ENCODE peak calls at places on chromosome 10, in four cellular contexts. One of them, this sample, is unnamed.

GRCh38 chr10:58280982-58281752 is 12.2 kb downstream of the CISD1 start:
- DNase-seq in K562: no peak
- DNase-seq in HepG2: no peak
- DNase-seq in GM12878: no peak
- DNase-seq in this sample: no peak

GRCh38 chr10:78905015-78905939 is 163.5 kb upstream of the ZMIZ1 start:
- DNase-seq in K562: no peak
- DNase-seq in HepG2: no peak
- DNase-seq in GM12878: no peak
- DNase-seq in this sample: no peak

GRCh38 chr10:77513783-77514331 is 123.8 kb downstream of the KCNMA1 start:
- DNase-seq in K562: no peak
- DNase-seq in HepG2: no peak
- DNase-seq in GM12878: no peak
- DNase-seq in this sample: no peak

GRCh38 chr10:97393034-97393573 is 8.0 kb downstream of the RRP12 start:
- DNase-seq in K562: no peak
- DNase-seq in HepG2: no peak
- DNase-seq in GM12878: no peak
- DNase-seq in this sample: no peak

GRCh38 chr10:22308390-22308789 is 7.8 kb upstream of the COMMD3 start:
- DNase-seq in K562: no peak
- DNase-seq in HepG2: no peak
- DNase-seq in GM12878: peak
- DNase-seq in this sample: no peak

GRCh38 chr10:34581871-34582532 is 233.1 kb downstream of the PARD3 start:
- DNase-seq in K562: no peak
- DNase-seq in HepG2: no peak
- DNase-seq in GM12878: no peak
- DNase-seq in this sample: no peak

GRCh38 chr10:70906031-70906804 is 17.9 kb upstream of the PCBD1 start:
- DNase-seq in K562: no peak
- DNase-seq in HepG2: no peak
- DNase-seq in GM12878: no peak
- DNase-seq in this sample: peak

GRCh38 chr10:101031128-101031795 is at the start of the genes PDZD7 and SFXN3:
- DNase-seq in K562: peak
- DNase-seq in HepG2: peak
- DNase-seq in GM12878: peak
- DNase-seq in this sample: peak

GRCh38 chr10:29784175-29784773 is 149.5 kb upstream of the SVIL start:
- DNase-seq in K562: no peak
- DNase-seq in HepG2: peak
- DNase-seq in GM12878: no peak
- DNase-seq in this sample: peak

GRCh38 chr10:13769926-13770325 is 183.2 kb downstream of the PRPF18 start:
- DNase-seq in K562: no peak
- DNase-seq in HepG2: no peak
- DNase-seq in GM12878: no peak
- DNase-seq in this sample: no peak
- TF ChIP-seq CBFB in K562: no peak
- TF ChIP-seq CBFB in HepG2: no peak
- TF ChIP-seq CBFB in GM12878: no peak
- TF ChIP-seq CBFB in this sample: no peak

GRCh38 chr10:124450010-124450782 is at the start of gene NKX1-2:
- DNase-seq in K562: no peak
- DNase-seq in HepG2: no peak
- DNase-seq in GM12878: no peak
- DNase-seq in this sample: peak

GRCh38 chr10:124455441-124455840 is 5.6 kb upstream of the NKX1-2 start:
- DNase-seq in K562: no peak
- DNase-seq in HepG2: no peak
- DNase-seq in GM12878: no peak
- DNase-seq in this sample: no peak

GRCh38 chr10:124451227-124451807 is 1.5 kb upstream of the NKX1-2 start:
- DNase-seq in K562: no peak
- DNase-seq in HepG2: no peak
- DNase-seq in GM12878: no peak
- DNase-seq in this sample: no peak

GRCh38 chr10:124450783-124451057 is 885 bp upstream of the NKX1-2 start:
- DNase-seq in K562: no peak
- DNase-seq in HepG2: no peak
- DNase-seq in GM12878: no peak
- DNase-seq in this sample: no peak

GRCh38 chr10:124453965-124454610 is 4.3 kb upstream of the NKX1-2 start:
- DNase-seq in K562: peak
- DNase-seq in HepG2: no peak
- DNase-seq in GM12878: no peak
- DNase-seq in this sample: no peak
- TF ChIP-seq CBFB in K562: no peak
- TF ChIP-seq CBFB in HepG2: no peak
- TF ChIP-seq CBFB in GM12878: no peak
- TF ChIP-seq CBFB in this sample: no peak

DNA sequence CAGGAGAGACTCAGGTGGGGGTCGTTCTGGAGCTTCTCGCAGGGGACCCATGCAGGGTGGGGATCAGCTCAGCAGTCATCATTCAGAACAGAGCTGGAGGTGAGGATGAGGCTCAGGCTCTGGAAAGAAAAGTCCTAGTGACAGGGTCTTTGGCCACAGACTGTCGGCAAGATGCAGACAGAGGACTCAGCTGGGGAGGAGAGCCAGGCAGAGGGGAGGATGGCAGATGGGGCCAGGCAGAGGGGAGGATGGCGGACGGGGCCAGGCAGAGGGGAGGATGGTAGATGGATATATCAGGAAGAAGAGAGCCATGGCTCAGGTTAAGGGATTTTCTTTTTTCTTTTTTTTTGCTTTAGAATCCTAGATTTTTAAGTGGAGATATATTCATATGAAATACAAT is 7.7 kb upstream of the IL15RA start:
- DNase-seq in K562: no peak
- DNase-seq in HepG2: no peak
- DNase-seq in GM12878: no peak
- DNase-seq in this sample: no peak
- TF ChIP-seq CBFB in K562: no peak
- TF ChIP-seq CBFB in HepG2: no peak
- TF ChIP-seq CBFB in GM12878: no peak
- TF ChIP-seq CBFB in this sample: no peak

DNA sequence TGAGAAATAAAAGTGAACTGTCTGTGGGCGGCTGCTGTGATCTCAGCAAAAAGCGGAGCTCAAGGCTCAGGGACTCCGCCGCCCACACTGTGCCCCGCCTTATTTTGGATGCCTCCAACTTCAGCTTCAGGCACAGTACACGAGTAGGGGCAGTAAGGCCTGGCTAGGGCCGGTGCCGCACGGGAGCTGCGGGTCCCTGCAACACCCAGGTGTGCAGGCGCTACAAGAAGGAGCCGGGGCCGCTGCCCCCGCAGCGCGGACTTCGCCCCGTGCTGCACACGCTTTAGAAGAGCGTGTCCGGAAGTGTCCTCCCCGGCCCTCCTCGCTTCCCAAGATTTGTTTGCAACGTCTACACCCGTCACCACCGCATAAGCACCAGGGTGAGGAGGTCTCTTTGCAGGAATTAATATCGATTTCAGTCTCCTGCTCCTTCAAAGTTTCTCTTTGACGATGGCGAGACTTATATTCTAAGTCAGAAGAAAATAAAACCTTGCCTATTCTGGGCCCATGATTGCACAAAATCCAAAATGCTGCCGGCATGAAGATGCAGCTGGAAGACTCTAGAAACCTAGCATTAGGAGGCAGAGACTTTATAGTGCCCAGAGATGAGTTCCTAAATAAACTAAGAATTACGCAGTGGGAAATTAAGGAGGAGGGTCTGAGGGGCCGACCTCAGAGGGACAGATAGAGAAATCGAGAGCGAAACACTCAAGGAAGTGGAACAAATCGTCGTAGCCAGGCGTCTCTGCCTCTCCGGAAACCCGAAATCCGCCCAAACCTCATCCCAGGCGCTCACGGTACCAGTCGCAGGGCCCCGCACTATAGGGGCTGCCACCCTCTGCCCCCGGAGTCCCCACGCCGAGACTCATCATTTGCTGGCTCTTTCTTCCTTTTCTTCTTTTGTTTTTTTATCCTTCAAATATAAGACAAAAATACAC is 6.4 kb downstream of the VAX1 start:
- DNase-seq in K562: no peak
- DNase-seq in HepG2: no peak
- DNase-seq in GM12878: no peak
- DNase-seq in this sample: peak
- TF ChIP-seq CBFB in K562: no peak
- TF ChIP-seq CBFB in HepG2: no peak
- TF ChIP-seq CBFB in GM12878: no peak
- TF ChIP-seq CBFB in this sample: no peak

DNA sequence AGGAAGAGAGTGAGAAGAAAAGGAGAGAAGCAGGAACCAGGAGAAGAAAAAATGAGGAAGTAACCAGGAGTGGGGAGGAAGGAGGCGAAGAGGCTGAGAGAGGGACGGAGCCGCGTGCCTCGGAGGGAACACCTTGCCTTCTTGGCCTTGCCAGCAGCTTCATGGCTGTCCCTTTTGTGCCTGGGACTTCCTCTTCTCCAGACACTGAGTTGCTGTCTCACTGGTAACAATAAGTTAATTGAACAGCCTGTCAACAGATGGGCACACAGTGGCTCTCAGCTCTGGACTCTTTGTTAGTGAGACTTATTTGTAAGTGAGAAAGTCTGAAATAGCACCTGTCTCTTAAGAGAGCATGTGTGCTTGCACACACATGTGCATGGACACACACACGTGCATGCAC is 83.2 kb downstream of the GATA3 start:
- DNase-seq in K562: no peak
- DNase-seq in HepG2: no peak
- DNase-seq in GM12878: no peak
- DNase-seq in this sample: no peak
- TF ChIP-seq CBFB in K562: no peak
- TF ChIP-seq CBFB in HepG2: no peak
- TF ChIP-seq CBFB in GM12878: no peak
- TF ChIP-seq CBFB in this sample: no peak

GRCh38 chr10:132541129-132541528 is 3.5 kb downstream of the INPP5A start:
- DNase-seq in K562: no peak
- DNase-seq in HepG2: no peak
- DNase-seq in GM12878: no peak
- DNase-seq in this sample: peak
- TF ChIP-seq CBFB in K562: no peak
- TF ChIP-seq CBFB in HepG2: no peak
- TF ChIP-seq CBFB in GM12878: no peak
- TF ChIP-seq CBFB in this sample: no peak

DNA sequence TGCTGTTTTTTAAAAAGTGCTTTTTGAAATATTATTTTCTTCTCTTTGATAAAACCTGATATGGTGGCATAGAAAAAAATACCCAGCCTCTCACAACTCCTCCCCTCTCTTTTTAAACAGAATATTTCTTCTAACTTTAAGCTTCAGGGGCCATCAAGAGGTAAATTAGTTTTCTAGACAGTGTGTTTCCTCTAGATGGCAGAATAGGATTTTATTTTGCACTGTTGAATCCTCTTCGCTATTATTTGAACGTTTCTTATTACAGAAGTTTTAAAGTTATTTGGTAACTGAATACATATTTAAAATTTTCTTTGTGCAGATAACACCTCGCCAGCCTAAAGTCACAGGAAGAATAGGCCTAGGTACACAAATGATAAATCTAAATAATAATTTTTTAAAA is 30.3 kb downstream of the ARL5B start:
- DNase-seq in K562: no peak
- DNase-seq in HepG2: peak
- DNase-seq in GM12878: no peak
- DNase-seq in this sample: no peak
- TF ChIP-seq CBFB in K562: no peak
- TF ChIP-seq CBFB in HepG2: no peak
- TF ChIP-seq CBFB in GM12878: no peak
- TF ChIP-seq CBFB in this sample: no peak

GRCh38 chr10:60441515-60441914 is 51.8 kb upstream of the ANK3 start:
- DNase-seq in K562: no peak
- DNase-seq in HepG2: peak
- DNase-seq in GM12878: no peak
- DNase-seq in this sample: no peak
- TF ChIP-seq CBFB in K562: no peak
- TF ChIP-seq CBFB in HepG2: no peak
- TF ChIP-seq CBFB in GM12878: no peak
- TF ChIP-seq CBFB in this sample: no peak

GRCh38 chr10:112279482-112279881 is 3.7 kb upstream of the TECTB start:
- DNase-seq in K562: no peak
- DNase-seq in HepG2: no peak
- DNase-seq in GM12878: no peak
- DNase-seq in this sample: peak
- TF ChIP-seq CBFB in K562: no peak
- TF ChIP-seq CBFB in HepG2: no peak
- TF ChIP-seq CBFB in GM12878: no peak
- TF ChIP-seq CBFB in this sample: no peak